ENCODE peak calls at places on chromosome 5, in eight cellular contexts. W is body of pancreas, Q is spleen, D is tibial artery, K is trophoblast cell, F is small intestine, Z is GM23248, H is testis. L is an unnamed sample.

GRCh38 chr5:74182603-74183002 is 457.9 kb downstream of the ENC1 start:
- DNase-seq in F (no peak), H (no peak), W (no peak), Q (no peak), D (no peak), K (no peak), Z (no peak), L (no peak)

GRCh38 chr5:11903614-11904269 is 504 bp downstream of the CTNND2 start:
- DNase-seq in D (no peak), W (peak; percentile 75), Q (peak; percentile 82), K (peak; percentile 80), Z (peak; percentile 22), H (peak; percentile 21), F (no peak), L (peak; percentile 27)

GRCh38 chr5:179146277-179146676 is 86.1 kb downstream of the ZNF354C start:
- DNase-seq in Q (peak; percentile 50), D (no peak), W (no peak), H (no peak), Z (no peak), K (no peak), F (no peak), L (no peak)

GRCh38 chr5:85663708-85664031 is 954.1 kb upstream of the COX7C start:
- DNase-seq in D (no peak), H (no peak), Z (no peak), W (no peak), F (no peak), K (peak; percentile 5), Q (no peak), L (no peak)

GRCh38 chr5:64299805-64300204 is 134.2 kb downstream of the RNF180 start:
- DNase-seq in Q (no peak), H (no peak), F (no peak), W (no peak), K (no peak), Z (no peak), D (no peak), L (peak; percentile 23)

GRCh38 chr5:127705120-127705892 is 2.1 kb downstream of the CCDC192 start:
- DNase-seq in F (no peak), Z (peak; percentile 95), H (peak; percentile 22), Q (no peak), K (peak; percentile 64), W (no peak), D (no peak), L (peak; percentile 70)

GRCh38 chr5:93586948-93587918 is 4.2 kb downstream of the NR2F1 start:
- DNase-seq in Z (no peak), W (no peak), K (no peak), D (no peak), H (no peak), F (no peak), Q (no peak), L (no peak)

GRCh38 chr5:55636711-55637110 is 75.4 kb downstream of the SLC38A9 start:
- DNase-seq in K (peak; percentile 49), Q (no peak), Z (peak; percentile 68), F (peak; percentile 26), H (no peak), W (peak; percentile 39), D (no peak), L (no peak)

GRCh38 chr5:105754056-105754455 is 1916.7 kb downstream of the EFNA5 start:
- DNase-seq in K (peak; percentile 37), Z (no peak), H (no peak), Q (no peak), F (no peak), D (no peak), W (no peak), L (peak; percentile 14)

GRCh38 chr5:170315154-170315553 is 17.6 kb upstream of the LCP2 start:
- DNase-seq in W (peak; percentile 39), F (no peak), H (peak; percentile 87), Q (no peak), K (no peak), Z (no peak), D (peak; percentile 94), L (no peak)

GRCh38 chr5:32936329-32936728 is 225.2 kb downstream of the NPR3 start:
- DNase-seq in W (no peak), Z (no peak), Q (no peak), D (no peak), H (no peak), K (peak; percentile 3), F (no peak), L (no peak)

GRCh38 chr5:31640573-31640972 is 1.6 kb downstream of the PDZD2 start:
- DNase-seq in D (no peak), Q (no peak), W (no peak), Z (no peak), K (no peak), F (no peak), H (no peak), L (no peak)

GRCh38 chr5:95870105-95870672 is 47.7 kb upstream of the GLRX start:
- DNase-seq in Q (no peak), D (no peak), H (no peak), F (no peak), Z (peak; percentile 66), W (no peak), K (peak; percentile 45), L (peak; percentile 80)

GRCh38 chr5:80037366-80037765 is 2.2 kb downstream of the THBS4 start:
- DNase-seq in F (no peak), K (no peak), W (no peak), H (no peak), Q (no peak), Z (no peak), D (no peak), L (no peak)

GRCh38 chr5:135167634-135168033 is 133.6 kb upstream of the PITX1 start:
- DNase-seq in K (no peak), W (no peak), Z (no peak), H (no peak), F (no peak), Q (no peak), D (no peak), L (no peak)

GRCh38 chr5:76874088-76874581 is 24.3 kb downstream of the S100Z start:
- DNase-seq in K (no peak), Z (no peak), H (no peak), D (no peak), F (peak; percentile 31), Q (no peak), W (no peak), L (peak; percentile 13)

GRCh38 chr5:59126665-59127354 is 543.9 kb downstream of the RAB3C start:
- DNase-seq in F (peak; percentile 20), K (peak; percentile 72), H (no peak), Q (no peak), W (no peak), Z (peak; percentile 54), D (no peak), L (peak; percentile 67)

GRCh38 chr5:55393501-55394175 is 85.8 kb downstream of the MTREX start:
- DNase-seq in Q (no peak), K (no peak), F (no peak), D (no peak), W (no peak), Z (no peak), H (no peak), L (no peak)

GRCh38 chr5:77620404-77620803 is 18.1 kb downstream of the OTP start:
- DNase-seq in D (no peak), Z (no peak), H (no peak), W (peak; percentile 33), F (no peak), K (peak; percentile 99), Q (no peak), L (no peak)

DNA sequence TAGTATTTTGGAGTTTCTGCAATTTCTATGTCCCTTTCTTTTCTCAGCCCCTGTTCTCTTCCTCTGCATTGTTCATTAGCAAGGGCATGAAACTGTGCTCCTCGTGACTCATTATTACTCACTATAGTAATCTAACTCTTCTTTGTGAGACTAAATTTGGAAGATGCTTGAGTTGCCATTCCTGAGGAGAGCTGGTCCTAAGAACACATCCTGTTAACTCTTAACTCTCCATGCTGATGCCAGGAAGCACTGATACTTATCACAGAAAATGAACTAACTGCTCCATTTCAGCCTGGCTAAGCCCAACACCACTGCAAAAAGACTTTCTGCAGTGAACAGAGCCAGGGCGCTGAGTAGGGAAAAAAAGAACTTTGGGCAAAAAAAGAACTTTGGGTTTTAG is 10.6 kb upstream of the CSNK1A1 start:
- DNase-seq in F (no peak), W (no peak), D (no peak), K (peak; percentile 58), Z (peak; percentile 96), H (no peak), Q (no peak), L (peak; percentile 98)
- H3K4me1 ChIP-seq in F (no peaks in the 10 kb centered on the region), W (no peaks in the 10 kb centered on the region), D (peaks cover 34% of the 10 kb centered on the region), K (peaks cover 8% of the 10 kb centered on the region), Z (peaks cover 55% of the 10 kb centered on the region), H (peaks cover 20% of the 10 kb centered on the region), Q (peaks cover 10% of the 10 kb centered on the region), L (peaks cover 30% of the 10 kb centered on the region)

DNA sequence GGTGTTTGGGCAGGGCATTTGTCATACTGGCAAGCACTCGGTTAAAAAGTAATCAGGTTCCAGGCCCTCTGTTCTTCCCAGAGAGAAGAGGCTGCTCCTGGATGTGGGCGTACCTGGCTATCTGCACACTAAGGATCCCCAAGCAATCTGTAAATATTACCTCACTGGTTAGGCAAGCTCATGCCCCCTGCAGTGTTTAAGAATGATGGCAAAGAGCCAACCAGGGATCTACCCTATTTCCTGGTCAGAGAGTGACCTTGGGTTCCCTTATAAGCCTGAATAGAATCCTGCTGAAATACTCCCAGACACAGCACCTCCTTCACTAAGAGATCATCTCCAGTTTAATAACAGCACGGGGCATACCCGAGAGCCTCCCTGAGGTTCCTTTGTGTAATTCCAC is 181.2 kb downstream of the PIK3R1 start:
- DNase-seq in H (no peak), F (peak; percentile 72), Z (no peak), Q (no peak), K (no peak), W (peak; percentile 65), D (no peak), L (no peak)
- H3K4me3 ChIP-seq in H (no peak overlapping the region), F (no peak overlapping the region), Z (no peak overlapping the region), Q (no peak overlapping the region), K (no peak overlapping the region), W (no peak overlapping the region), D (no peak overlapping the region), L (no peak overlapping the region)

GRCh38 chr5:138536665-138537315 is 6.2 kb downstream of the ETF1 start:
- DNase-seq in F (no peak), D (no peak), Z (peak; percentile 59), K (peak; percentile 32), Q (no peak), W (no peak), H (no peak), L (no peak)

GRCh38 chr5:138542120-138542955 is 698 bp downstream of the ETF1 start:
- DNase-seq in H (no peak), Q (no peak), K (peak; percentile 26), F (peak; percentile 47), D (no peak), W (no peak), Z (peak; percentile 44), L (no peak)

GRCh38 chr5:138541511-138541910 is 1.5 kb downstream of the ETF1 start:
- DNase-seq in K (peak; percentile 71), Q (no peak), H (no peak), W (no peak), F (no peak), Z (peak; percentile 42), D (no peak), L (no peak)

GRCh38 chr5:138538943-138539627 is 4.0 kb downstream of the ETF1 start:
- DNase-seq in F (no peak), Q (no peak), H (no peak), W (no peak), Z (no peak), K (no peak), D (no peak), L (no peak)

GRCh38 chr5:138539791-138540190 is 3.2 kb downstream of the ETF1 start:
- DNase-seq in K (no peak), Q (no peak), D (no peak), W (no peak), Z (no peak), F (no peak), H (no peak), L (no peak)
- H3K4me1 ChIP-seq in K (peaks cover 6% of the 10 kb centered on the region), Q (peaks cover 59% of the 10 kb centered on the region), D (peaks cover 55% of the 10 kb centered on the region), W (peaks cover 56% of the 10 kb centered on the region), Z (peaks cover 33% of the 10 kb centered on the region), F (peaks cover 4% of the 10 kb centered on the region), H (peaks cover 29% of the 10 kb centered on the region), L (peaks cover 14% of the 10 kb centered on the region)

GRCh38 chr5:10579537-10580521 is 16.0 kb downstream of the ANKRD33B start:
- DNase-seq in K (no peak), W (no peak), Q (peak; percentile 68), D (no peak), H (no peak), F (no peak), Z (no peak), L (no peak)
- H3K4me3 ChIP-seq in K (no peak overlapping the region), W (no peak overlapping the region), Q (peak overlapping the region; percentile 0), D (no peak overlapping the region), H (no peak overlapping the region), F (no peak overlapping the region), Z (no peak overlapping the region), L (no peak overlapping the region)

L was measured in astrocyte.